ENCODE peak calls at places on chromosome 13, in seven cellular contexts. T is adrenal gland, K is transverse colon, V is prostate gland, L is suprapubic skin, E is esophagus squamous epithelium, O is IMR-90. C is an unnamed sample.

GRCh38 chr13:28392896-28393295 is 102.0 kb downstream of the FLT1 start:
- DNase-seq in T (no peak), K (no peak), V (no peak), L (no peak), E (no peak), O (no peak), C (no peak)

GRCh38 chr13:72864142-72865035 is 82.5 kb downstream of the PIBF1 start:
- DNase-seq in T (no peak), K (no peak), V (no peak), L (no peak), E (no peak), O (peak), C (no peak)

GRCh38 chr13:23600100-23600499 is 29.9 kb downstream of the TNFRSF19 start:
- DNase-seq in T (no peak), K (no peak), V (no peak), L (no peak), E (no peak), O (no peak), C (no peak)

GRCh38 chr13:40585911-40586471 is 80.5 kb downstream of the FOXO1 start:
- DNase-seq in T (no peak), K (no peak), V (no peak), L (no peak), E (no peak), O (no peak), C (no peak)

GRCh38 chr13:75666646-75667351 is 30.7 kb downstream of the LMO7 start:
- DNase-seq in T (no peak), K (no peak), V (no peak), L (no peak), E (no peak), O (peak), C (no peak)

GRCh38 chr13:35649162-35649561 is 172.7 kb upstream of the MAB21L1 start:
- DNase-seq in T (no peak), K (no peak), V (no peak), L (no peak), E (no peak), O (peak), C (peak)

GRCh38 chr13:107553838-107554237 is 661.5 kb downstream of the LIG4 start:
- DNase-seq in T (no peak), K (no peak), V (no peak), L (no peak), E (no peak), O (peak), C (no peak)

GRCh38 chr13:93270769-93271753 is 44.5 kb downstream of the GPC6 start:
- DNase-seq in T (no peak), K (no peak), V (no peak), L (no peak), E (no peak), O (peak), C (no peak)

GRCh38 chr13:55087085-55087484 is 2053.6 kb upstream of the PRR20A start:
- DNase-seq in T (no peak), K (no peak), V (no peak), L (no peak), E (no peak), O (no peak), C (no peak)

GRCh38 chr13:101115762-101116161 is 300.5 kb downstream of the NALCN start:
- DNase-seq in T (no peak), K (no peak), V (no peak), L (no peak), E (no peak), O (no peak), C (peak)
- TF ChIP-seq CTCF in T (no peak), K (no peak), V (no peak), L (no peak), E (no peak), O (peak), C (no peak)

DNA sequence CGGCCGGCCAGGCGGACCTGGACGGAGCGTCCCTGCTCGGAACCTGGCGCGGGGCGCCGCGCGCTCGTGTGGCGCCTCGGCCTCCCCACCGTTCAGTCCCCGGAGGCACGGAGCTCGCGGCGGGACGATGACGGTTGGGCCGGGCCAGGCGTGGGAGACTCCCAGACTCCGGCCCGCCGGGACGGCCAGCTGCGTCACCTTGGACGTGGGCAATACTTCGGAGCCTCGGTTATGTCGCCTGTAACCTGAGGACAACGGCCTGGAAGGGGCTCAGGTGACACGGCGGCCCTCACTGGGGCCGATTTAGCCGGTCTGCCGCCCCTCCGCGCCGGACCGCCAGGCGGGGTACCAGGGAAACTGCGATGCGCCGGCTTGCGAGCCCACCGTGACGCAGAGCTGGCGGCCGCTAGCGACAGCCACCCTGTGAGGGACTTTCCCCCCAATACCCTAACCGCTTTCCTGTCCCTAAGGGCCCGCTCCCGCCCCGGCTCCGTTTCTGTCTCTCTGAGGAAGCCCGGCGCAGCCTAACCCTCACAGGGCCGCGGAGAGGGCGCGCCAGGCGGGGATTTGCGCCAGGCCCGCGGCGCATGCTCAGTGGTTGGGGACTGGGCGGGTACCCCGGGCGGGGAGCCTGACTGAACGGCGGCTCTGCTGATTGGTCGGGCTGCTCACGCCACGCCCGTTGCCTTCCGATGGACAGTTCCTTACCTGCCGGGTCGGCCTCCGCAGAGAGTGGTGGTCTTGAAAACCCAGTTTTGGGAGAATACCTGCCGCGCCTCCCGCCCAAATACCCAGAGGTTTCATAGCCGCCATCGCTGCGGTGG is 109.5 kb upstream of the DOCK9 start:
- DNase-seq in T (peak), K (peak), V (peak), L (peak), E (peak), O (peak), C (no peak)
- TF ChIP-seq POLR2A in T (peak), K (peak), V (peak), L (peak), E (peak), O (no peak), C (no peak)

GRCh38 chr13:57557979-57558529 is 73.5 kb upstream of the PCDH17 start:
- DNase-seq in T (no peak), K (no peak), V (no peak), L (no peak), E (no peak), O (no peak), C (peak)
- TF ChIP-seq CTCF in T (no peak), K (no peak), V (no peak), L (no peak), E (peak), O (no peak), C (no peak)

DNA sequence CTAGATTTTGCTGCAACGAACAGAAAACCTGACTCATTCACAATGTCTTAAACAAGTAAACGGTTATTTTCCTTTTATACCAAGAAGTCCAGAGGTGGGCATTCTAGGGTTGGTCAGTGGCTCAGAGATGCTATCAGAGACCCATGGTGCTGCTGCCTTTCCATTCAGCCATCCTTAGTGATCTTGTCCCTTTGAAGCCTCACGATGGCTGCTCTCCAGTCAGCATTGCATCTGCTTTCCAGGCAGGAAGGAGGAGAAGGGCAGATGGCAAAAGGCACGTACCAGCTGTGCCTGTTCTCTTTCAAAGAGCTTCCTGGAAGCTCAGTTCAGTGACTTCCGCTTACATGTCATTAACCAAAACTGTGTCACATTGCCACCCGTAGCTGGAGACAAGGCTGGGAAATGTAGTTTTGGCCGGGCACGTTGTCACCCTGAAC is 30.1 kb downstream of the WDFY2 start:
- DNase-seq in T (peak), K (peak), V (no peak), L (no peak), E (no peak), O (no peak), C (no peak)
- TF ChIP-seq POLR2A in T (no peak), K (no peak), V (no peak), L (no peak), E (no peak), O (no peak), C (no peak)

GRCh38 chr13:91158015-91158390 is 189.5 kb upstream of the MIR17HG start:
- DNase-seq in T (no peak), K (no peak), V (no peak), L (no peak), E (no peak), O (no peak), C (no peak)
- TF ChIP-seq CTCF in T (no peak), K (no peak), V (no peak), L (no peak), E (no peak), O (no peak), C (no peak)

GRCh38 chr13:65631078-65631477 is 1599.1 kb downstream of the PCDH9 start:
- DNase-seq in T (no peak), K (no peak), V (no peak), L (no peak), E (no peak), O (peak), C (no peak)
- TF ChIP-seq POLR2A in T (no peak), K (no peak), V (no peak), L (no peak), E (no peak), O (no peak), C (no peak)

DNA sequence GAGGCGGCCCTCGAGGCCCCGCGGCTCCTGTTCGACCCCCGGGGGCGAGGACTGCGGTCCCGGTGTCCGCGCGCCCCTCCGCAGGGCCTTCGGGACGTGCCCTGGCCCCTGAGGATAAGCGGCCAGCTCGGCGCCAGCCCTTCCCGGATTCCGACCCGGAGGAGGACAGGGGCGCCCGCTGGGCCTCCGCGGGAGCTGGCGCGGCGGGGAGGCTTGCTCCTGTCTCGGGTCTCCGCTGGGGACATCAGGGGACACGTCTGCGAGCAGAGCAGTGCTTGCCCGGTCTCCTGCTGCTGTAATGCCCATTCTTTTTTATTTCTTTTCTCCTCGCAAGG is 828 bp downstream of the B3GLCT start:
- DNase-seq in T (peak), K (peak), V (peak), L (no peak), E (no peak), O (no peak), C (peak)
- TF ChIP-seq CTCF in T (no peak), K (no peak), V (no peak), L (no peak), E (no peak), O (no peak), C (no peak)

DNA sequence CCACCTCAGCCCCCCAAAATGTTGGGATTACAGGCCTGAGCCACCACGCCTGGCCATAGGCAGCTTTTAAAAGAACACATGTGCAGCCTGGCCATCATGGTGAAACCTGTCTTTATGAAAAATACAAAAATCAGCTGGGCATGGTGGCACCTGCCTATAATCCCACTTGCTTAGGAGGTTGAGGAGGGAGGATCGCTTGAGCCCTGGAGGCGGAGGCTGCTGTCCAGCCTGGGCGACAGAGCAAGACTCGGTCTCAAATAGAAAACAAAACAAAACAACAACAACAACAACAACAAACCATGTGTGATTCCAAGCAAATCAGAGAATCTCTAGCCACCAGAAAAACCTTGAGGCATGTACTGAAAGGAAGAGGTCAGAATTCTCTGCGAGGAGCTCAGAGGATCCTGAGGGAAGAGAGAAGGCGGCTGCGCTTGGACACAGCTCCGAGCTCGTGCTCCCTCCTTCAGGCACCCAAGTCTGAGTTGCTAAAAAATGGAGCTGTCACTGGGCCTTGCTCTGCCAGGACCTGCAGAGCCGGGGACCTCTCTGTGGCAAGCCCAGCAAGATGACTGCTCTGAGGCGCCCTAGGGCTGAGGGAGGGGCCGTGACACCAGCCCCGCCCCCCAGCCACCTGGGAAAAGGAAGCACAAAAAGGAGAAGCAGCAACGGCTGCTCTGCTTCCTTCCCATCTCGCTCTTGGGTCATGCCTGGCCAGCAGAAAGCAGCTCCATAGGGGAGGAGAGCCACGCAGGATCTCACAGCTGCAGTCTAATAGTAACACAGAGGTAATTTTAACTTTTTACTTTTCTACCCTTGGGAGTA is at the start of gene ARL11:
- DNase-seq in T (peak), K (peak), V (no peak), L (no peak), E (peak), O (no peak), C (peak)
- TF ChIP-seq POLR2A in T (no peak), K (peak), V (no peak), L (peak), E (peak), O (no peak), C (peak)

GRCh38 chr13:19959141-19959830 is 759 bp downstream of the ZMYM2 start:
- DNase-seq in T (peak), K (peak), V (peak), L (peak), E (peak), O (peak), C (peak)
- TF ChIP-seq CTCF in T (no peak), K (peak), V (peak), L (peak), E (no peak), O (peak), C (no peak)

GRCh38 chr13:32427852-32428580 is at the start of gene N4BP2L1:
- DNase-seq in T (peak), K (peak), V (peak), L (peak), E (peak), O (no peak), C (peak)

GRCh38 chr13:32426191-32426980 is 1.5 kb downstream of the N4BP2L1 start:
- DNase-seq in T (peak), K (peak), V (no peak), L (no peak), E (no peak), O (no peak), C (peak)

GRCh38 chr13:32425158-32425557 is 2.8 kb downstream of the N4BP2L1 start:
- DNase-seq in T (no peak), K (no peak), V (no peak), L (no peak), E (no peak), O (no peak), C (no peak)

GRCh38 chr13:32428581-32429072 is 697 bp upstream of the N4BP2L1 start:
- DNase-seq in T (peak), K (no peak), V (peak), L (no peak), E (no peak), O (no peak), C (peak)

DNA sequence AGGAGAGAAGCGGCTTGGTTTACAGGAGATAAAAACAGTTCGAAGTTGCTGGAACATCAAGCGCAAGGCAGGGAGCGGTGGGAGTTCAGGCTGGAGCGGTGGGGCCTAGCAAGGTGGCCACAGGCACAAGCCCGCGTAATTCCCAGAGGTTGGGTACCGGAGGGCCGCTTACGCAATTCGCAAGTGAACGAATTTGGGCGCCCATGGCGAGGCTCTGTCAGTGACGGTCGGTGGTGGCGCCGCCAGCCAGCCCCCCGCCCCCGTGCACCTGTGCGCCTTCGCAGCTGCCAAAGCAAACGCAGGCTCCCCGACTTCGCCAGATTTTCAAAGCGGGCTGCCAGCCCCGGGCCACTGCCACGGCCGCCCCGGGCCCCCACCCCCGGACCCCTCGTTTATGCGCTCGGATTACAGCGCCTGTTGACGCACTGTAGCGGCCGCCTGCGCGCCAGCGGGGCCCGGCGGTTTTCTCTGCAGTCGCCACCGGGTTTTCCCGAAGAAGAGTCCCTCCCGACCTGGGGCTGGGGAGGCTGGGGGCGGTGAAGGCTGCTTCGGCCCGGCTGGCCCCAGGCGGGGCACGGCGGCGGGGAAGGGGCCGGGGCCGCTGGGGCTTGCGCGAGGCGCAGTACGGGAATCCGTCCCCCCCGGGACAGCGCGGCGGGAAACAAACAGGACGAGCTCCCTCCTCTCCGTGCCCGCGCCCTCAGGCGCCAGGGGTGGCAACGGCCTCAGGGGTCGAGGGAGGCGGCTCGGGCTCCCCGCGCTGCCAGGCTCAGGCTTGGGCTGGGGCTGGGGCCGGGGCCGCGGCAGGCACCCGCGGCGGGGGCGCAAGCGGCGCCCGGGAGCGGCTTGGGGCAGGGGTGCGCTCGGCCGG is 714 bp downstream of the N4BP2L1 start:
- DNase-seq in T (peak), K (peak), V (peak), L (peak), E (no peak), O (peak), C (peak)
- TF ChIP-seq POLR2A in T (no peak), K (no peak), V (peak), L (no peak), E (no peak), O (no peak), C (no peak)

C was measured in NB4.